ENCODE peak calls at places on chromosomes 3 and 15, in six cellular contexts. Y is pancreas, O is small intestine, E is endodermal cell, Q is AG09309, H is HepG2. C is an unnamed sample.

GRCh38 chr15:86425746-86426145 is 346.1 kb downstream of the AGBL1 start:
- DNase-seq in O (no peak), Y (no peak), E (no peak), H (no peak), Q (no peak), C (no peak)

GRCh38 chr15:74837482-74837881 is 5.5 kb downstream of the ULK3 start:
- DNase-seq in Q (no peak), Y (no peak), O (no peak), E (peak), H (no peak), C (no peak)

GRCh38 chr3:119778811-119779210 is 3.1 kb upstream of the NR1I2 start:
- DNase-seq in E (no peak), Q (no peak), Y (no peak), O (no peak), H (no peak), C (no peak)

GRCh38 chr15:60038111-60038521 is 34.0 kb downstream of the FOXB1 start:
- DNase-seq in H (no peak), O (peak), Q (no peak), E (peak), Y (no peak), C (no peak)

GRCh38 chr3:156416846-156417581 is 137.9 kb downstream of the SSR3 start:
- DNase-seq in Q (no peak), H (no peak), E (no peak), Y (no peak), O (no peak), C (no peak)

GRCh38 chr3:146558811-146559210 is 14.4 kb upstream of the PLSCR1 start:
- DNase-seq in E (no peak), H (no peak), O (no peak), Q (no peak), Y (no peak), C (no peak)

GRCh38 chr3:158768881-158769518 is 32.9 kb upstream of the MFSD1 start:
- DNase-seq in Q (peak), O (peak), E (no peak), H (peak), Y (no peak), C (peak)

GRCh38 chr15:88681610-88682221 is 42.9 kb downstream of the ISG20 start:
- DNase-seq in Q (no peak), O (no peak), H (peak), E (no peak), Y (peak), C (no peak)

GRCh38 chr3:127729556-127730056 is 56.9 kb downstream of the ABTB1 start:
- DNase-seq in H (no peak), E (no peak), O (no peak), Y (no peak), Q (no peak), C (no peak)

GRCh38 chr3:72641684-72642083 is 206.6 kb downstream of the SHQ1 start:
- DNase-seq in Q (no peak), O (no peak), H (no peak), E (no peak), Y (no peak), C (no peak)

GRCh38 chr15:65466901-65467300 is 44.2 kb upstream of the IGDCC4 start:
- DNase-seq in Q (no peak), E (no peak), H (no peak), Y (no peak), O (no peak), C (no peak)

GRCh38 chr3:184679056-184679502 is 32.8 kb downstream of the MAGEF1 start:
- DNase-seq in H (no peak), Q (no peak), O (no peak), Y (no peak), E (peak), C (no peak)

GRCh38 chr3:60979861-60980739 is 271.2 kb downstream of the FHIT start:
- DNase-seq in Y (no peak), E (no peak), O (no peak), Q (no peak), H (no peak), C (no peak)

GRCh38 chr15:22956257-22956979 is 23.8 kb downstream of the CYFIP1 start:
- DNase-seq in Q (no peak), E (peak), Y (no peak), H (no peak), O (no peak), C (no peak)

GRCh38 chr3:190486201-190486865 is 27.6 kb upstream of the IL1RAP start:
- DNase-seq in O (no peak), Q (no peak), Y (no peak), E (no peak), H (no peak), C (peak)

GRCh38 chr3:126113733-126114132 is 29.8 kb upstream of the SLC41A3 start:
- DNase-seq in Y (no peak), H (no peak), E (peak), Q (no peak), O (no peak), C (no peak)

GRCh38 chr15:41480396-41481140 is 13.1 kb upstream of the ITPKA start:
- DNase-seq in H (no peak), Y (no peak), O (no peak), E (no peak), Q (no peak), C (no peak)

GRCh38 chr3:36149447-36149865 is 230.8 kb upstream of the STAC start:
- DNase-seq in E (no peak), O (no peak), Y (no peak), Q (no peak), H (no peak), C (no peak)

GRCh38 chr3:197354195-197355059 is 56.0 kb upstream of the DLG1 start:
- DNase-seq in Q (no peak), E (no peak), O (no peak), Y (no peak), H (no peak), C (peak)

GRCh38 chr3:69425249-69425648 is 39.4 kb upstream of the FRMD4B start:
- DNase-seq in H (peak), O (peak), E (peak), Y (no peak), Q (no peak), C (peak)

GRCh38 chr3:21645121-21645897 is 105.7 kb downstream of the ZNF385D start:
- DNase-seq in E (no peak), Q (no peak), O (no peak), H (no peak), Y (peak), C (peak)

GRCh38 chr15:58064119-58065010 is 1.1 kb downstream of the ALDH1A2 start:
- DNase-seq in E (no peak), O (no peak), Q (no peak), Y (no peak), H (no peak), C (no peak)

DNA sequence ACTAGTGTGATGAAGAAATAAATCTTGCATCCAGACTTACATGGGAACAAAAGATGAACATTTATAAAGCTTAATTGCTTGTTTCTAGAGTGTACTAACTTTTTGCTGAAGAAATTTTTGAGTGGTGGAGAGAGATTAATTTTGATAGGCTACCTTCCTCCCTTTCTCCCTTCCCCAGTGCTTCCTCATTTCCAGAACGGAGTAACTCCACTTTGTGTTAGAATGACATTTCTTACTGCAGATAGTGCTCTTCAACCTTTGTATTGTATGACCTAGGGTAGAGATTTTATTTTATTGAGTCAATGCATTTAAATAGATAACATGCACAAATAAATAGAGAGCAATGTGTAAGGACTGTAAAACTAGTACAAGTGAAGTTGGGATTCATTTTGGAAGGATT is 1.9 kb downstream of the ATP1B3 start:
- DNase-seq in Q (no peak), O (peak), Y (no peak), E (no peak), H (no peak), C (no peak)
- H3K4me3 ChIP-seq in Q (peak), O (no peak), Y (no peak), E (peak), H (peak), C (peak)

DNA sequence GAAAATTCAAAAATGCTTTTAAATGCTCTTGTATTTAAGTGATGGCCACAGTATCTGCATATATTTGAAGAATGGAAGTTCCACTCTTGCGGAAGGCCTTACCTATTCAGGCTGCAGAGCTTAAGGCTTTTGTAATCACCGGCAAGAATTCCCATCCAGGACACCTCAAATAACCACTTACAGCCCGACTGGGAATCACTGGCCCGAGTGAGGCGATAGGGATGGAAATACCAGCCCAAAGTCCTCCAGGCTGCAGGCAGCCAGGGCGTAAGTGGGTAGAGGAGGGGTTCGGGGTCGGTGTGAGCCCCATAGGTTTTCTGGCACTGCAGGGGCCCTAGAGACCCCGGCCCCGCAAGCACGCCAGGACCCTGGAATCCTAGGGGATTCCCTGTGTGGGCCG is 9.5 kb downstream of the CMTM7 start:
- DNase-seq in E (no peak), Y (no peak), O (no peak), Q (no peak), H (peak), C (no peak)
- H3K4me3 ChIP-seq in E (peak), Y (peak), O (peak), Q (peak), H (peak), C (peak)

GRCh38 chr3:9779721-9780450 is 10.1 kb upstream of the CAMK1 start:
- DNase-seq in Q (no peak), Y (no peak), E (no peak), O (no peak), H (no peak), C (no peak)
- H3K4me3 ChIP-seq in Q (no peak), Y (no peak), E (no peak), O (no peak), H (no peak), C (no peak)

GRCh38 chr3:45817788-45818523 is 21.6 kb upstream of the SLC6A20 start:
- DNase-seq in H (no peak), Q (peak), O (peak), E (no peak), Y (peak), C (peak)
- H3K4me3 ChIP-seq in H (no peak), Q (no peak), O (no peak), E (no peak), Y (no peak), C (no peak)

GRCh38 chr3:40387895-40388254 is 891 bp downstream of the ENTPD3 start:
- DNase-seq in E (peak), O (no peak), H (no peak), Y (peak), Q (no peak), C (no peak)
- H3K4me3 ChIP-seq in E (no peak), O (no peak), H (no peak), Y (peak), Q (no peak), C (no peak)

DNA sequence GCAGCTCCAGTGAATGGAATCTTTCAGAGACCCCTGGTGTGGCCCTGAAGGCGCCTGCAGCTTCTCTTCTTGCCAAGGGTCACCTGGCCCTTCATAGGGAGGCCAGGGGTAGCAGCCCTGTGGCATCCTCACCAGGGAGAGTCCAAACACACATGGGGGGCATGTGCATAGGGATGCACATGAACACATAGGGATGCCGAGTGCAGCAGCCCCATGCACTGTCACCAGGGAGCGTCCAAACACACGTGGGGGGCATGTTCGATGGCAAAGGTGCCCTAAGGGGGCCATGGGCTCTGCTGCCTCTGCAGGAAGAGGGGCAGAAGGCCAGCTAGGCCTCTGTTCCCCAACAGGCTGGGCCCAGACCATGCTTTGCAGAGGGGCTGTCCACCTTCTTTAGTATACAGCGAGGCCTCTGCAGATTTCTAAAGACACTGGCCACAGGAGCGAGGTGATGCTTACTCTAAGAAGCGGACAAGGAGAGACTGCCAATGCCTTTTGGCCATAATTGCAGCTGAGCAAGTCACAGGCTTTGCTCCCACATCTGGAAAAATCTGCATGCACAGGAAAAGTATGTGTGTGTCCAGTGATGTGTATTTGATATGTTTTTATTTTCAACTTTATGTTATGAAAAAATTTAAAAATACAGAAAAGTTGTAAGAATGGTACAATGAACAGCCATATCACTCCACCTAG is 20.9 kb downstream of the ANAPC13 start:
- DNase-seq in Y (no peak), H (no peak), Q (no peak), E (peak), O (no peak), C (no peak)
- H3K4me3 ChIP-seq in Y (no peak), H (no peak), Q (no peak), E (no peak), O (no peak), C (no peak)

DNA sequence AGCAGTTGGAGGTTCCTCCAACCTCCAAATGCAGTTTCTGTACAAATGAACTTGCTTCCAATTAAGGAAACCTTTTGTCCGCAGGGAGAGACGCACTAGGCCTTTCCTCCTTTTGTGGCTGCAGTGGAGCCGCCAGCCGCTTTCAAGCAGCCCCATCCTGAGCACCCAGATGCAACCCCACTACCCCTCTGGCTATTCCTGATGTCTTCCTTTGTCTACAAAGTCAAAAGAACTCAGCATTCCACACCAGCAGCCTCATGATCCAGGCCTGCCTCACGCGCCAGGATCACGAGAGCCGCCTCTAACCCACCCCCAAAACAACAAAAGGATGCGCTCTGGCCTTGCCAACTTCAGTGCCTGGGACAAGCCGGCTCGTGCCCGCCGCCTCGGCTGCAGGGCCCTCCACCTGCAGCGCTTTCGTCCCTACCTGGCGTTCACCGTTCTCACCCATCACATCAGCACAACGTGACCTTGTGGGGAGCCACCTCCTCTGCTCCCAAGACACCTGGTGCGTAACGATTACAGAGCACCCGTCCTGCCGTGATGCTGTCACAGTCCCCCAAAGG is 48.2 kb upstream of the MUC4 start:
- DNase-seq in O (no peak), E (peak), H (no peak), Q (no peak), Y (no peak), C (no peak)
- H3K4me3 ChIP-seq in O (no peak), E (no peak), H (no peak), Q (no peak), Y (no peak), C (no peak)

GRCh38 chr15:73335026-73335425 is 33.7 kb downstream of the HCN4 start:
- DNase-seq in O (no peak), H (no peak), E (no peak), Q (no peak), Y (no peak), C (no peak)
- H3K4me3 ChIP-seq in O (no peak), H (no peak), E (no peak), Q (no peak), Y (no peak), C (no peak)

C was measured in MG63.